ENCODE peak calls at places on chromosomes 6 and 20, in seven cellular contexts. One of them, this sample, is unnamed.

GRCh38 chr20:6524305-6524704 is 243.2 kb upstream of the BMP2 start:
- DNase-seq in ascending aorta: no peak
- DNase-seq in heart right ventricle: no peak
- DNase-seq in mammary epithelial cell: no peak
- DNase-seq in RWPE2: no peak
- DNase-seq in IMR-90: no peak
- DNase-seq in SK-N-SH: no peak
- DNase-seq in this sample: no peak

GRCh38 chr20:32536861-32537656 is 48.1 kb downstream of the NOL4L start:
- DNase-seq in ascending aorta: no peak
- DNase-seq in heart right ventricle: no peak
- DNase-seq in mammary epithelial cell: no peak
- DNase-seq in RWPE2: no peak
- DNase-seq in IMR-90: no peak
- DNase-seq in SK-N-SH: peak
- DNase-seq in this sample: no peak

GRCh38 chr20:24753136-24753535 is 195.9 kb upstream of the CST7 start:
- DNase-seq in ascending aorta: no peak
- DNase-seq in heart right ventricle: no peak
- DNase-seq in mammary epithelial cell: no peak
- DNase-seq in RWPE2: no peak
- DNase-seq in IMR-90: no peak
- DNase-seq in SK-N-SH: no peak
- DNase-seq in this sample: no peak

GRCh38 chr6:148693882-148694484 is 52.8 kb upstream of the UST start:
- DNase-seq in ascending aorta: no peak
- DNase-seq in heart right ventricle: no peak
- DNase-seq in mammary epithelial cell: no peak
- DNase-seq in RWPE2: no peak
- DNase-seq in IMR-90: no peak
- DNase-seq in SK-N-SH: no peak
- DNase-seq in this sample: no peak

GRCh38 chr6:2780109-2780730 is 15.0 kb downstream of the WRNIP1 start:
- DNase-seq in ascending aorta: no peak
- DNase-seq in heart right ventricle: no peak
- DNase-seq in mammary epithelial cell: no peak
- DNase-seq in RWPE2: no peak
- DNase-seq in IMR-90: no peak
- DNase-seq in SK-N-SH: no peak
- DNase-seq in this sample: no peak

GRCh38 chr6:110147870-110148269 is 31.6 kb downstream of the WASF1 start:
- DNase-seq in ascending aorta: no peak
- DNase-seq in heart right ventricle: no peak
- DNase-seq in mammary epithelial cell: no peak
- DNase-seq in RWPE2: no peak
- DNase-seq in IMR-90: no peak
- DNase-seq in SK-N-SH: no peak
- DNase-seq in this sample: no peak

GRCh38 chr20:2446845-2447244 is 23.7 kb downstream of the SNRPB start:
- DNase-seq in ascending aorta: no peak
- DNase-seq in heart right ventricle: no peak
- DNase-seq in mammary epithelial cell: no peak
- DNase-seq in RWPE2: no peak
- DNase-seq in IMR-90: no peak
- DNase-seq in SK-N-SH: no peak
- DNase-seq in this sample: no peak

GRCh38 chr6:16918586-16918985 is 157.3 kb upstream of the ATXN1 start:
- DNase-seq in ascending aorta: no peak
- DNase-seq in heart right ventricle: no peak
- DNase-seq in mammary epithelial cell: no peak
- DNase-seq in RWPE2: no peak
- DNase-seq in IMR-90: no peak
- DNase-seq in SK-N-SH: no peak
- DNase-seq in this sample: no peak

GRCh38 chr6:12163149-12163548 is 127.0 kb upstream of the EDN1 start:
- DNase-seq in ascending aorta: no peak
- DNase-seq in heart right ventricle: no peak
- DNase-seq in mammary epithelial cell: no peak
- DNase-seq in RWPE2: no peak
- DNase-seq in IMR-90: no peak
- DNase-seq in SK-N-SH: no peak
- DNase-seq in this sample: no peak

GRCh38 chr20:61185841-61186601 is 66.0 kb upstream of the CDH4 start:
- DNase-seq in ascending aorta: no peak
- DNase-seq in heart right ventricle: no peak
- DNase-seq in mammary epithelial cell: peak
- DNase-seq in RWPE2: peak
- DNase-seq in IMR-90: peak
- DNase-seq in SK-N-SH: no peak
- DNase-seq in this sample: peak

GRCh38 chr6:34852406-34853085 is 35.3 kb downstream of the TAF11 start:
- DNase-seq in ascending aorta: no peak
- DNase-seq in heart right ventricle: no peak
- DNase-seq in mammary epithelial cell: no peak
- DNase-seq in RWPE2: no peak
- DNase-seq in IMR-90: no peak
- DNase-seq in SK-N-SH: no peak
- DNase-seq in this sample: no peak

GRCh38 chr6:118725944-118726343 is 74.6 kb upstream of the CEP85L start:
- DNase-seq in ascending aorta: no peak
- DNase-seq in heart right ventricle: no peak
- DNase-seq in mammary epithelial cell: no peak
- DNase-seq in RWPE2: no peak
- DNase-seq in IMR-90: no peak
- DNase-seq in SK-N-SH: no peak
- DNase-seq in this sample: no peak

GRCh38 chr6:35327349-35328027 is 14.9 kb upstream of the PPARD start:
- DNase-seq in ascending aorta: peak
- DNase-seq in heart right ventricle: peak
- DNase-seq in mammary epithelial cell: peak
- DNase-seq in RWPE2: no peak
- DNase-seq in IMR-90: peak
- DNase-seq in SK-N-SH: peak
- DNase-seq in this sample: no peak

GRCh38 chr6:47319382-47319781 is 9.7 kb upstream of the TNFRSF21 start:
- DNase-seq in ascending aorta: no peak
- DNase-seq in heart right ventricle: no peak
- DNase-seq in mammary epithelial cell: no peak
- DNase-seq in RWPE2: no peak
- DNase-seq in IMR-90: no peak
- DNase-seq in SK-N-SH: no peak
- DNase-seq in this sample: no peak

GRCh38 chr6:151847064-151847463 is 39.6 kb downstream of the ESR1 start:
- DNase-seq in ascending aorta: no peak
- DNase-seq in heart right ventricle: peak
- DNase-seq in mammary epithelial cell: peak
- DNase-seq in RWPE2: no peak
- DNase-seq in IMR-90: peak
- DNase-seq in SK-N-SH: no peak
- DNase-seq in this sample: no peak

GRCh38 chr6:72784581-72784980 is 162.7 kb downstream of the KCNQ5 start:
- DNase-seq in ascending aorta: no peak
- DNase-seq in heart right ventricle: no peak
- DNase-seq in mammary epithelial cell: peak
- DNase-seq in RWPE2: no peak
- DNase-seq in IMR-90: peak
- DNase-seq in SK-N-SH: no peak
- DNase-seq in this sample: no peak

GRCh38 chr6:134176283-134176975 is 124.0 kb upstream of the SLC2A12 start:
- DNase-seq in ascending aorta: peak
- DNase-seq in heart right ventricle: peak
- DNase-seq in mammary epithelial cell: no peak
- DNase-seq in RWPE2: no peak
- DNase-seq in IMR-90: peak
- DNase-seq in SK-N-SH: peak
- DNase-seq in this sample: no peak

GRCh38 chr6:135006386-135006914 is 48.2 kb downstream of the HBS1L start:
- DNase-seq in ascending aorta: no peak
- DNase-seq in heart right ventricle: no peak
- DNase-seq in mammary epithelial cell: no peak
- DNase-seq in RWPE2: no peak
- DNase-seq in IMR-90: peak
- DNase-seq in SK-N-SH: no peak
- DNase-seq in this sample: no peak

GRCh38 chr6:104714796-104715195 is 144.9 kb downstream of the HACE1 start:
- DNase-seq in ascending aorta: no peak
- DNase-seq in heart right ventricle: no peak
- DNase-seq in mammary epithelial cell: no peak
- DNase-seq in RWPE2: no peak
- DNase-seq in IMR-90: no peak
- DNase-seq in SK-N-SH: no peak
- DNase-seq in this sample: no peak

GRCh38 chr6:131383421-131384411 is 189.3 kb upstream of the ARG1 start:
- DNase-seq in ascending aorta: no peak
- DNase-seq in heart right ventricle: no peak
- DNase-seq in mammary epithelial cell: no peak
- DNase-seq in RWPE2: no peak
- DNase-seq in IMR-90: no peak
- DNase-seq in SK-N-SH: no peak
- DNase-seq in this sample: no peak
- H3K27ac ChIP-seq in ascending aorta: no peak
- H3K27ac ChIP-seq in heart right ventricle: no peak
- H3K27ac ChIP-seq in mammary epithelial cell: no peak
- H3K27ac ChIP-seq in RWPE2: no peak
- H3K27ac ChIP-seq in IMR-90: no peak
- H3K27ac ChIP-seq in SK-N-SH: no peak
- H3K27ac ChIP-seq in this sample: no peak

GRCh38 chr6:106628658-106629102 is 618 bp downstream of the RTN4IP1 start:
- DNase-seq in ascending aorta: no peak
- DNase-seq in heart right ventricle: no peak
- DNase-seq in mammary epithelial cell: no peak
- DNase-seq in RWPE2: no peak
- DNase-seq in IMR-90: peak
- DNase-seq in SK-N-SH: no peak
- DNase-seq in this sample: no peak

GRCh38 chr6:106630366-106630765 is 988 bp downstream of the QRSL1 start:
- DNase-seq in ascending aorta: no peak
- DNase-seq in heart right ventricle: no peak
- DNase-seq in mammary epithelial cell: no peak
- DNase-seq in RWPE2: no peak
- DNase-seq in IMR-90: no peak
- DNase-seq in SK-N-SH: no peak
- DNase-seq in this sample: no peak

GRCh38 chr6:106629859-106630163 is 433 bp downstream of the QRSL1 start:
- DNase-seq in ascending aorta: no peak
- DNase-seq in heart right ventricle: no peak
- DNase-seq in mammary epithelial cell: no peak
- DNase-seq in RWPE2: no peak
- DNase-seq in IMR-90: no peak
- DNase-seq in SK-N-SH: no peak
- DNase-seq in this sample: no peak

GRCh38 chr6:106629103-106629858 is at the start of the genes QRSL1 and RTN4IP1:
- DNase-seq in ascending aorta: peak
- DNase-seq in heart right ventricle: peak
- DNase-seq in mammary epithelial cell: peak
- DNase-seq in RWPE2: peak
- DNase-seq in IMR-90: peak
- DNase-seq in SK-N-SH: peak
- DNase-seq in this sample: peak

GRCh38 chr6:106631356-106631755 is 2.0 kb downstream of the QRSL1 start:
- DNase-seq in ascending aorta: no peak
- DNase-seq in heart right ventricle: no peak
- DNase-seq in mammary epithelial cell: no peak
- DNase-seq in RWPE2: no peak
- DNase-seq in IMR-90: peak
- DNase-seq in SK-N-SH: no peak
- DNase-seq in this sample: no peak
- H3K27ac ChIP-seq in ascending aorta: no peak
- H3K27ac ChIP-seq in heart right ventricle: no peak
- H3K27ac ChIP-seq in mammary epithelial cell: no peak
- H3K27ac ChIP-seq in RWPE2: no peak
- H3K27ac ChIP-seq in IMR-90: no peak
- H3K27ac ChIP-seq in SK-N-SH: no peak
- H3K27ac ChIP-seq in this sample: no peak

GRCh38 chr6:113048741-113049140 is 701.6 kb downstream of the RFPL4B start:
- DNase-seq in ascending aorta: no peak
- DNase-seq in heart right ventricle: no peak
- DNase-seq in mammary epithelial cell: no peak
- DNase-seq in RWPE2: no peak
- DNase-seq in IMR-90: peak
- DNase-seq in SK-N-SH: no peak
- DNase-seq in this sample: no peak

GRCh38 chr6:113049190-113049589 is 702.1 kb downstream of the RFPL4B start:
- DNase-seq in ascending aorta: no peak
- DNase-seq in heart right ventricle: no peak
- DNase-seq in mammary epithelial cell: no peak
- DNase-seq in RWPE2: no peak
- DNase-seq in IMR-90: peak
- DNase-seq in SK-N-SH: no peak
- DNase-seq in this sample: no peak

GRCh38 chr6:113047148-113047547 is 700.0 kb downstream of the RFPL4B start:
- DNase-seq in ascending aorta: no peak
- DNase-seq in heart right ventricle: no peak
- DNase-seq in mammary epithelial cell: no peak
- DNase-seq in RWPE2: no peak
- DNase-seq in IMR-90: peak
- DNase-seq in SK-N-SH: no peak
- DNase-seq in this sample: no peak

GRCh38 chr6:113050010-113050893 is 703.1 kb downstream of the RFPL4B start:
- DNase-seq in ascending aorta: no peak
- DNase-seq in heart right ventricle: no peak
- DNase-seq in mammary epithelial cell: peak
- DNase-seq in RWPE2: no peak
- DNase-seq in IMR-90: peak
- DNase-seq in SK-N-SH: no peak
- DNase-seq in this sample: no peak

DNA sequence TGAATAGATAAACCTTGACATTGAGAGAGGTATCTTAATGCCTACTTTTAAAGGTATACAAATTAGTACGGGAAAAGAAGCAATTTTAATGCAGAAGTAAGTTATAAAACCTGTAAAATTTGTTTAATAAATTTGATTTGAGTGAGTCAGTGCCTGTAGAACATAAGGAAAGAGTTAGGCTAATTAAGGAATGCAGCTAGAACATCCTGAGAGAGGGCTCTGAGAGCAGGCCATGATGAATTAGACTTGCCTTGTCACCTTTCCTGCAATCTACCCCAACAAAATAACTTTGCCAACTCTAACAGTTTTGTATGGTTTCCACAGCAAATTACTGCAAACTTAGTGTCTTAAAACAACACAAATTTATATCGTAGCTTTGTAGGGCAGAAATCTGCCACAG is 700.8 kb downstream of the RFPL4B start:
- DNase-seq in ascending aorta: no peak
- DNase-seq in heart right ventricle: no peak
- DNase-seq in mammary epithelial cell: no peak
- DNase-seq in RWPE2: no peak
- DNase-seq in IMR-90: no peak
- DNase-seq in SK-N-SH: no peak
- DNase-seq in this sample: no peak
- H3K27ac ChIP-seq in ascending aorta: no peak
- H3K27ac ChIP-seq in heart right ventricle: no peak
- H3K27ac ChIP-seq in mammary epithelial cell: no peak
- H3K27ac ChIP-seq in RWPE2: no peak
- H3K27ac ChIP-seq in IMR-90: no peak
- H3K27ac ChIP-seq in SK-N-SH: peak
- H3K27ac ChIP-seq in this sample: no peak

DNA sequence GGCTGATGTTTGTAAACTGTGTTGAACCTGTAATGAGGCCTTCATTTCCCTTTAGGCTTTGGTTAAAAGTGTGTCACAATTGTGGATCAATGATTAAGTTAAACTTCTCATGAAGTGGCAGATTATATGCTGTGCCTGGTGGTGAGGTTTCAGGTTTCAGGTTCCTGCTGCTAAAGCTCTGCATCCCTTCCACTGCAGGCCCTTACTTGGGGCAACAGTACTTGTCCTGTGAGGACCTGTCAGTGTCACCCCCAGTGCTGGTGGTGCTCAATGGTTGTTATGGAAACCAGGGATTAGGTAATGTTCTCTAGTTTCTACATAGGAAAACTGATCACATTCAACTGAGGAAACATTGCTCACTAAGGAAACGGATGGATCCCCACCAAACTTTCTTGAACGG is 18.5 kb downstream of the RPP21 start:
- DNase-seq in ascending aorta: no peak
- DNase-seq in heart right ventricle: no peak
- DNase-seq in mammary epithelial cell: no peak
- DNase-seq in RWPE2: no peak
- DNase-seq in IMR-90: no peak
- DNase-seq in SK-N-SH: no peak
- DNase-seq in this sample: no peak
- H3K27ac ChIP-seq in ascending aorta: no peak
- H3K27ac ChIP-seq in heart right ventricle: no peak
- H3K27ac ChIP-seq in mammary epithelial cell: no peak
- H3K27ac ChIP-seq in RWPE2: no peak
- H3K27ac ChIP-seq in IMR-90: no peak
- H3K27ac ChIP-seq in SK-N-SH: no peak
- H3K27ac ChIP-seq in this sample: no peak